ENCODE peak calls at places on chromosomes 3 and 15, in four cellular contexts. O, R, D and H are unnamed samples.

GRCh38 chr3:101156787-101157345 is 163.5 kb downstream of the IMPG2 start:
- DNase-seq in O (no peak), D (no peak), R (no peak), H (no peak)

GRCh38 chr3:37321260-37321852 is 147.0 kb upstream of the LRRFIP2 start:
- DNase-seq in R (no peak), D (no peak), O (no peak), H (no peak)

GRCh38 chr15:65371976-65372786 is 5.6 kb downstream of the IGDCC3 start:
- DNase-seq in R (no peak), O (no peak), D (no peak), H (no peak)

GRCh38 chr15:87850916-87851315 is 405.6 kb downstream of the NTRK3 start:
- DNase-seq in D (no peak), O (no peak), R (no peak), H (no peak)

GRCh38 chr3:126294211-126294801 is 62.9 kb downstream of the KLF15 start:
- DNase-seq in R (no peak), D (no peak), O (no peak), H (no peak)

GRCh38 chr15:31932581-31932980 is 97.7 kb upstream of the CHRNA7 start:
- DNase-seq in O (no peak), D (no peak), R (no peak), H (no peak)

GRCh38 chr3:48679416-48680380 is 6.0 kb downstream of the NCKIPSD start:
- DNase-seq in O (no peak), R (no peak), D (no peak), H (no peak)

GRCh38 chr15:41832875-41833274 is 5.0 kb downstream of the JMJD7 start:
- DNase-seq in R (no peak), O (no peak), D (no peak), H (no peak)

GRCh38 chr3:39965997-39966396 is 156.6 kb downstream of the MYRIP start:
- DNase-seq in D (no peak), O (no peak), R (no peak), H (no peak)

GRCh38 chr3:123559040-123559861 is 25.6 kb downstream of the HACD2 start:
- DNase-seq in R (no peak), D (peak; percentile 78), O (peak; percentile 53), H (peak; percentile 15)

GRCh38 chr3:178318440-178318839 is 217.8 kb upstream of the KCNMB2 start:
- DNase-seq in O (no peak), D (no peak), R (no peak), H (no peak)

GRCh38 chr15:83053151-83053550 is 13.9 kb downstream of the BTBD1 start:
- DNase-seq in D (no peak), O (no peak), R (peak; percentile 30), H (no peak)

GRCh38 chr3:46183330-46183729 is 24.8 kb downstream of the CCR1 start:
- DNase-seq in R (no peak), O (no peak), D (no peak), H (no peak)

GRCh38 chr3:178684881-178685590 is 148.8 kb downstream of the KCNMB2 start:
- DNase-seq in D (peak; percentile 70), R (no peak), O (no peak), H (no peak)

GRCh38 chr3:169865176-169865800 is 4.4 kb downstream of the LRRC31 start:
- DNase-seq in D (no peak), O (no peak), R (no peak), H (no peak)

GRCh38 chr3:43855674-43856299 is 165.0 kb downstream of the ABHD5 start:
- DNase-seq in R (no peak), O (peak; percentile 61), D (peak; percentile 71), H (peak; percentile 38)

GRCh38 chr3:48140284-48140683 is 47.9 kb downstream of the CDC25A start:
- DNase-seq in R (no peak), D (peak; percentile 18), O (no peak), H (no peak)

GRCh38 chr3:27533718-27534578 is 49.8 kb upstream of the SLC4A7 start:
- DNase-seq in R (peak; percentile 99), D (no peak), O (peak; percentile 42), H (no peak)

GRCh38 chr3:21290557-21290956 is 460.5 kb downstream of the ZNF385D start:
- DNase-seq in O (no peak), D (peak; percentile 2), R (no peak), H (no peak)

GRCh38 chr3:66028457-66028856 is 10.3 kb downstream of the MAGI1 start:
- DNase-seq in D (no peak), R (no peak), O (no peak), H (no peak)

GRCh38 chr3:147409143-147410121 is at the start of gene ZIC1:
- DNase-seq in R (no peak), O (peak; percentile 64), D (no peak), H (no peak)

GRCh38 chr15:57333487-57333886 is 42.8 kb upstream of the CGNL1 start:
- DNase-seq in D (peak; percentile 41), O (no peak), R (no peak), H (no peak)

GRCh38 chr15:41809121-41809520 is 18.8 kb upstream of the JMJD7 start:
- DNase-seq in D (no peak), O (no peak), R (no peak), H (no peak)

GRCh38 chr15:52463638-52464037 is 65.0 kb downstream of the MYO5A start:
- DNase-seq in O (no peak), D (no peak), R (no peak), H (no peak)